ENCODE peak calls at places on chromosomes 12 and 14, in seven cellular contexts. C, Q, F, H, D, V and R are unnamed samples.

GRCh38 chr14:88225721-88226120 is 97.3 kb downstream of the KCNK10 start:
- DNase-seq in C (no peak), Q (no peak), F (no peak), H (no peak), D (no peak), V (no peak), R (no peak)

GRCh38 chr14:89298056-89298834 is 118.8 kb downstream of the FOXN3 start:
- DNase-seq in C (no peak), Q (no peak), F (no peak), H (no peak), D (no peak), V (no peak), R (no peak)

GRCh38 chr12:126667340-126667739 is 1599.6 kb upstream of the TMEM132C start:
- DNase-seq in C (peak; percentile 97), Q (no peak), F (no peak), H (no peak), D (no peak), V (no peak), R (peak; percentile 59)

GRCh38 chr12:57006809-57007475 is 596 bp upstream of the ZBTB39 start:
- DNase-seq in C (no peak), Q (no peak), F (no peak), H (no peak), D (no peak), V (no peak), R (no peak)

GRCh38 chr12:6869049-6870021 is 2.0 kb downstream of the TPI1 start:
- DNase-seq in C (no peak), Q (peak; percentile 64), F (peak; percentile 82), H (peak; percentile 78), D (peak; percentile 81), V (peak; percentile 85), R (peak; percentile 61)

GRCh38 chr14:105484069-105484996 is 2.4 kb upstream of the CRIP1 start:
- DNase-seq in C (no peak), Q (no peak), F (no peak), H (peak; percentile 84), D (no peak), V (no peak), R (no peak)

GRCh38 chr12:103423061-103423473 is 72.7 kb downstream of the C12orf42 start:
- DNase-seq in C (no peak), Q (no peak), F (no peak), H (no peak), D (no peak), V (no peak), R (no peak)

GRCh38 chr14:52853522-52853854 is 62.1 kb upstream of the GNPNAT1 start:
- DNase-seq in C (no peak), Q (no peak), F (no peak), H (no peak), D (no peak), V (no peak), R (no peak)

GRCh38 chr12:32270818-32271710 is 128.3 kb upstream of the FGD4 start:
- DNase-seq in C (peak; percentile 72), Q (no peak), F (no peak), H (no peak), D (peak; percentile 46), V (no peak), R (no peak)

GRCh38 chr14:63745858-63746425 is 18.1 kb upstream of the SGPP1 start:
- DNase-seq in C (no peak), Q (no peak), F (no peak), H (no peak), D (no peak), V (no peak), R (no peak)

GRCh38 chr12:90954921-90955320 is at the start of gene CCER1:
- DNase-seq in C (no peak), Q (no peak), F (no peak), H (no peak), D (no peak), V (peak; percentile 35), R (no peak)

GRCh38 chr12:123998344-123998941 is 25.4 kb downstream of the ZNF664 start:
- DNase-seq in C (no peak), Q (no peak), F (no peak), H (no peak), D (no peak), V (no peak), R (no peak)

GRCh38 chr12:49161092-49161795 is 27.6 kb downstream of the TUBA1A start:
- DNase-seq in C (no peak), Q (no peak), F (no peak), H (no peak), D (no peak), V (no peak), R (no peak)

GRCh38 chr14:54901380-54902142 is 1.1 kb downstream of the GCH1 start:
- DNase-seq in C (no peak), Q (no peak), F (peak; percentile 15), H (peak; percentile 10), D (no peak), V (no peak), R (peak; percentile 22)

GRCh38 chr14:100680439-100681051 is 46.1 kb upstream of the DLK1 start:
- DNase-seq in C (no peak), Q (no peak), F (no peak), H (peak; percentile 39), D (no peak), V (peak; percentile 66), R (no peak)

GRCh38 chr12:109386079-109386473 is 38.4 kb downstream of the MYO1H start:
- DNase-seq in C (no peak), Q (no peak), F (no peak), H (no peak), D (no peak), V (no peak), R (no peak)

GRCh38 chr12:109388167-109388563 is 40.5 kb downstream of the MYO1H start:
- DNase-seq in C (no peak), Q (no peak), F (no peak), H (no peak), D (no peak), V (no peak), R (no peak)

GRCh38 chr12:109383240-109383639 is 35.5 kb downstream of the MYO1H start:
- DNase-seq in C (no peak), Q (no peak), F (no peak), H (no peak), D (no peak), V (no peak), R (no peak)

GRCh38 chr12:109387425-109388166 is 39.9 kb downstream of the MYO1H start:
- DNase-seq in C (no peak), Q (peak; percentile 44), F (peak; percentile 43), H (no peak), D (no peak), V (no peak), R (no peak)

DNA sequence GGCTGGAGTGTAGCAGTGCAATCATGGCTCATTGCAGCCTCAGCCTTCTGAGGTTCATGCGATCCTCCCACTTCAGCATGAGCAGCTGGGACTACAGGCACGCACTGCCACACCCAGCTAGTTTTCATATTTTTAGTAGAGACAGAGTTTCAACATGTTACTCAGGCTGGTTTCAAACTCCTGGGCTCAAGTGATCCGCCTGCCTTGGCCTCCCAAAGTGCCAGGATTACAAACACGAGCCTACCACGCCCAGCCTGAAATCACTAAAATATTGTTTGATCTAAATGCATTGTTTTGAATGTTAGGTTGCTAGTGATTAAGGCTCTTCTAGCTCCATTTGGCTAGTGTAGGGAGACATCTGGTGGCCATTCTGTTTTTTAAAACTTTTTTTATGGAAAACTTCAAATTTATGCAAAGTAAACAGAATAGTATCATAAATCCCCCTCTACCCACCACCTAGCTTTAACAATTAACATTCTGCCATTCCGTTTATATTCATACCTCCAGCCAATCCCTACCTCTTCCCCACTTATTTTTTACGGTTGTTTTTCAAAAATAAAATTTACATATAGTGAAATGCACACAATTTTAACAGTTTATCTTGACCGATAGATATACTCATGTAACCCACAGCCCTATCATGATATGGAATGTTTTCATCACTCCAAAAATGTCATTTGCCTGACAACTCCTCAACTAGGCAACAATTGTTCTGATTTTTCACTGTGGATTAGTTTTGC is 37.8 kb downstream of the MYO1H start:
- DNase-seq in C (peak; percentile 31), Q (peak; percentile 51), F (peak; percentile 51), H (no peak), D (no peak), V (peak; percentile 61), R (peak; percentile 56)
- TF ChIP-seq CTCF in C (peak; percentile 46), Q (peak; percentile 64), F (peak; percentile 92), H (peak; percentile 65), D (peak; percentile 57), V (peak; percentile 53), R (peak; percentile 53)

GRCh38 chr14:24317141-24317927 is 6.0 kb downstream of the LTB4R start:
- DNase-seq in C (peak; percentile 9), Q (no peak), F (no peak), H (no peak), D (no peak), V (no peak), R (peak; percentile 79)

GRCh38 chr14:24315807-24316596 is 4.7 kb downstream of the LTB4R start:
- DNase-seq in C (no peak), Q (no peak), F (no peak), H (peak; percentile 56), D (no peak), V (peak; percentile 76), R (no peak)

GRCh38 chr14:24315243-24315806 is 4.0 kb downstream of the LTB4R start:
- DNase-seq in C (no peak), Q (no peak), F (no peak), H (no peak), D (no peak), V (no peak), R (no peak)

GRCh38 chr14:24314377-24315193 is 3.3 kb downstream of the LTB4R start:
- DNase-seq in C (no peak), Q (no peak), F (no peak), H (no peak), D (no peak), V (peak; percentile 53), R (no peak)

GRCh38 chr14:24316597-24316950 is 5.3 kb downstream of the LTB4R start:
- DNase-seq in C (no peak), Q (no peak), F (no peak), H (no peak), D (no peak), V (no peak), R (no peak)
- H3K27ac ChIP-seq in C (no peak overlapping the region), Q (no peak overlapping the region), F (no peak overlapping the region), H (peak overlapping the region; percentile 63), D (no peak overlapping the region), V (peak overlapping the region; percentile 38), R (peak overlapping the region; percentile 98)

DNA sequence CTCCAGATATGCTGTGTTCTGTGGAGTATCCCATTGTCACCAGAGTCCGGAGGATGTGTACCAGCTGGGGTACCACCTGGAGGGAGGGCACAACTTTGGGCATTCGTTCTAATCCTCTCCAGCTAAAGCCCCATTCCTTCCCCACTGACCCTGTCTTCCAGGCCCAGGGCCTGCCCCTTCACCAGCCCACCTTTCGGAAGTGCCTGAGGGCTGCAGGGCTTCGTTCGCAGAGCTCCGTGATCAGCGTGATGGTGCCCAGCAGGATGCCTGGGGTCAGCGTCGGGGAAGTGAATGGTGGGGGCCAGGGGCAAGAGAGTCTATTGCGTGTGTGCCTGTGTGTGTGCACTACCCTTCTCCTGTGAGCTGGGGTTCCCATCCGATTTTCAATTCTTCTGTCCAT is 2.0 kb downstream of the AP1G2 start:
- DNase-seq in C (no peak), Q (no peak), F (no peak), H (no peak), D (no peak), V (no peak), R (no peak)
- TF ChIP-seq CTCF in C (no peak), Q (no peak), F (no peak), H (no peak), D (no peak), V (no peak), R (no peak)

DNA sequence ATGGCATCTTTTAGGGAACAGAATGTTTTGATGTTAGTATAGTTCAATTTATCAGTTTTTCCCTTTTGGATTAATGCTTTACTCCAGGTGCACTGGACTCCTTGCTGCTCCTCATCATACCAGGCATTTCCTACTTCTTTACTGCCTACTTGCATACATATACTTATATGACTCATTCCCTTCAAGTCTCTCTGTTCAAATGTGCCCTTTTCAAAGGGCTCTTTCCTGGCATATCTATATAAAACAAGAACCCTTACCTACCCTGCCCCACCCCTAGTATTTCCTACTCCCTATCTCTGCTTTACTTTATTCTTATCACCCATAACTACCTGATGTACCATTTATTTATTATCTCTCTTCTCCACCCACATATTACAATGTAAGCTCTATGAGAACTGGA is 90.6 kb downstream of the CAPZA3 start:
- DNase-seq in C (no peak), Q (no peak), F (no peak), H (no peak), D (no peak), V (no peak), R (no peak)
- H3K27ac ChIP-seq in C (no peak overlapping the region), Q (no peak overlapping the region), F (no peak overlapping the region), H (no peak overlapping the region), D (no peak overlapping the region), V (no peak overlapping the region), R (no peak overlapping the region)